ENCODE peak calls at places on chromosomes 11 and 22, in six cellular contexts. U is CD8-positive, alpha-beta memory T cell; F is IMR-90; A is vagina; R is heart left ventricle; J is tibial nerve. D is an unnamed sample.

GRCh38 chr11:57370251-57370650 is 10.7 kb downstream of the PRG3 start:
- DNase-seq in A (no peak), J (no peak), F (peak), U (no peak), R (no peak), D (no peak)

GRCh38 chr22:30159082-30159481 is 78.8 kb downstream of the HORMAD2 start:
- DNase-seq in A (no peak), U (no peak), R (no peak), J (no peak), F (no peak), D (no peak)

GRCh38 chr11:76669901-76670474 is 559 bp downstream of the LRRC32 start:
- DNase-seq in A (no peak), U (no peak), F (peak), J (peak), R (peak), D (no peak)

GRCh38 chr22:34639911-34640310 is 426.0 kb upstream of the ISX start:
- DNase-seq in J (no peak), R (no peak), A (no peak), U (no peak), F (no peak), D (no peak)

GRCh38 chr22:37546436-37547248 is 13.6 kb upstream of the CDC42EP1 start:
- DNase-seq in R (peak), A (no peak), F (peak), U (no peak), J (no peak), D (no peak)

GRCh38 chr11:34573537-34573936 is 47.4 kb upstream of the EHF start:
- DNase-seq in U (no peak), F (no peak), A (no peak), J (no peak), R (no peak), D (no peak)

GRCh38 chr11:13486926-13487660 is 8.7 kb downstream of the PTH start:
- DNase-seq in J (no peak), F (no peak), R (peak), U (peak), A (no peak), D (no peak)

GRCh38 chr22:38490915-38491314 is 15.2 kb downstream of the DDX17 start:
- DNase-seq in F (peak), U (no peak), J (peak), R (peak), A (no peak), D (no peak)

GRCh38 chr11:126146454-126147192 is 64.8 kb downstream of the RPUSD4 start:
- DNase-seq in R (no peak), F (no peak), U (no peak), J (no peak), A (no peak), D (no peak)

GRCh38 chr22:38951734-38952133 is 5.7 kb upstream of the APOBEC3A start:
- DNase-seq in J (no peak), U (no peak), A (no peak), F (no peak), R (no peak), D (no peak)

GRCh38 chr22:18095101-18095805 is 15.4 kb upstream of the TUBA8 start:
- DNase-seq in U (no peak), A (no peak), R (no peak), F (peak), J (no peak), D (no peak)

GRCh38 chr11:116651757-116652237 is 121.0 kb downstream of the BUD13 start:
- DNase-seq in J (no peak), A (peak), F (no peak), R (no peak), U (no peak), D (no peak)

GRCh38 chr11:70568504-70569172 is 170.3 kb downstream of the CTTN start:
- DNase-seq in U (no peak), R (peak), F (peak), J (peak), A (no peak), D (no peak)

GRCh38 chr22:48389916-48390315 is 1437.8 kb downstream of the BRD1 start:
- DNase-seq in A (peak), U (no peak), J (no peak), F (no peak), R (no peak), D (no peak)

GRCh38 chr11:132346558-132347148 is 976.2 kb downstream of the NTM start:
- DNase-seq in U (no peak), F (no peak), J (no peak), A (no peak), R (no peak), D (no peak)

GRCh38 chr22:36419912-36420882 is 32.4 kb upstream of the MYH9 start:
- DNase-seq in A (no peak), R (peak), J (peak), F (no peak), U (no peak), D (no peak)

GRCh38 chr22:26573026-26573662 is 16.8 kb downstream of the TPST2 start:
- DNase-seq in F (peak), A (no peak), U (no peak), R (peak), J (no peak), D (no peak)

GRCh38 chr11:15196704-15197103 is 82.0 kb downstream of the INSC start:
- DNase-seq in U (no peak), J (no peak), F (no peak), R (no peak), A (no peak), D (no peak)

GRCh38 chr11:2982214-2982613 is 9.9 kb downstream of the NAP1L4 start:
- DNase-seq in A (no peak), U (no peak), F (no peak), R (no peak), J (no peak), D (no peak)
- H3K27ac ChIP-seq in A (no peak), U (no peak), F (no peak), R (no peak), J (no peak), D (no peak)

GRCh38 chr11:108025387-108026080 is 16.8 kb downstream of the CUL5 start:
- DNase-seq in R (no peak), A (no peak), U (no peak), F (peak), J (no peak), D (peak)
- H3K27ac ChIP-seq in R (no peak), A (no peak), U (no peak), F (no peak), J (no peak), D (no peak)

GRCh38 chr11:60376601-60377000 is 1.7 kb upstream of the MS4A7 start:
- DNase-seq in F (no peak), A (no peak), U (no peak), R (no peak), J (no peak), D (no peak)
- H3K27ac ChIP-seq in F (no peak), A (no peak), U (no peak), R (no peak), J (no peak), D (no peak)

GRCh38 chr22:31230871-31231621 is 18.9 kb downstream of the LIMK2 start:
- DNase-seq in J (no peak), U (peak), R (peak), F (peak), A (no peak), D (peak)

GRCh38 chr22:31229402-31230140 is 17.5 kb downstream of the LIMK2 start:
- DNase-seq in U (no peak), A (no peak), R (peak), F (peak), J (peak), D (peak)

GRCh38 chr22:31227186-31227585 is 15.1 kb downstream of the LIMK2 start:
- DNase-seq in R (no peak), J (no peak), A (no peak), U (no peak), F (no peak), D (no peak)

GRCh38 chr22:31230155-31230870 is 18.2 kb downstream of the LIMK2 start:
- DNase-seq in A (no peak), F (peak), R (no peak), U (no peak), J (no peak), D (no peak)

GRCh38 chr22:31228425-31228824 is 16.3 kb downstream of the LIMK2 start:
- DNase-seq in A (no peak), U (no peak), R (no peak), J (no peak), F (no peak), D (no peak)
- H3K27ac ChIP-seq in A (no peak), U (no peak), R (peak), J (peak), F (no peak), D (no peak)

DNA sequence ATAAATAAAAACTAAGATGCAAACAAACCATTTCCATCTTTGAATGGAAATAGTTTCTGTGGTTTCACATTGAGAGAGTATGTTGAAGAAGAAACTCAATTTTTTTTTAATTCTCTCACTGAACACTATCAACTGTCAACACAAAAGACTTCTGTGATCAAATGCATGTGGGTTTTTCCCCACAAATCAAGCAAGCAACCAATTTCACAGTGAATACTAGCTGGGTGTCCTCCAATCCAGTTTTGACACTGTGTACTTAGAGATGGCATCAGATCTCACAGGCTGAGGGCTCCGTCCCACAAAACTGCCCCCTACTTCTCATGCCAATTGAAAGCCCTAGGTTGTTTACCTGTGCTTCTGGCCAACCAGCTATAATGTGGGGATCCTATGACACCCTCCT is 34.5 kb downstream of the CTSC start:
- DNase-seq in U (no peak), A (no peak), J (no peak), R (no peak), F (no peak), D (peak)
- H3K27ac ChIP-seq in U (no peak), A (no peak), J (no peak), R (no peak), F (no peak), D (no peak)